ENCODE peak calls at places on chromosome 4, in six cellular contexts. M is esophagus muscularis mucosa, V is suprapubic skin, D is upper lobe of left lung, J is HepG2, P is GM12878. Y is an unnamed sample.

GRCh38 chr4:128337863-128338262 is 50.2 kb upstream of the PGRMC2 start:
- DNase-seq in M (no peak), V (no peak), D (no peak), J (no peak), P (no peak), Y (no peak)

GRCh38 chr4:87559090-87559837 is 30.1 kb upstream of the SPARCL1 start:
- DNase-seq in M (no peak), V (no peak), D (no peak), J (no peak), P (peak; percentile 50), Y (peak; percentile 17)

GRCh38 chr4:169765845-169766244 is 8.1 kb upstream of the HPF1 start:
- DNase-seq in M (no peak), V (no peak), D (no peak), J (no peak), P (no peak), Y (no peak)

GRCh38 chr4:2174061-2174460 is 67.9 kb downstream of the HAUS3 start:
- DNase-seq in M (no peak), V (no peak), D (no peak), J (no peak), P (no peak), Y (no peak)

GRCh38 chr4:40196724-40197281 is at the start of gene RHOH:
- DNase-seq in M (no peak), V (no peak), D (no peak), J (no peak), P (no peak), Y (peak; percentile 76)

GRCh38 chr4:124640037-124640730 is 72.3 kb downstream of the ANKRD50 start:
- DNase-seq in M (no peak), V (no peak), D (no peak), J (no peak), P (no peak), Y (no peak)

GRCh38 chr4:137408527-137409177 is 123.6 kb downstream of the PCDH18 start:
- DNase-seq in M (no peak), V (no peak), D (no peak), J (peak; percentile 29), P (no peak), Y (no peak)

GRCh38 chr4:171644430-171645057 is 168.7 kb upstream of the GALNTL6 start:
- DNase-seq in M (no peak), V (no peak), D (no peak), J (no peak), P (peak; percentile 63), Y (no peak)

GRCh38 chr4:139872274-139872673 is 206.7 kb downstream of the MGST2 start:
- DNase-seq in M (no peak), V (no peak), D (no peak), J (peak; percentile 47), P (no peak), Y (no peak)

GRCh38 chr4:89382439-89382838 is 74.8 kb upstream of the GPRIN3 start:
- DNase-seq in M (no peak), V (no peak), D (no peak), J (no peak), P (no peak), Y (no peak)

GRCh38 chr4:108051343-108051742 is 61.7 kb downstream of the HADH start:
- DNase-seq in M (no peak), V (no peak), D (peak; percentile 33), J (no peak), P (no peak), Y (no peak)

GRCh38 chr4:26464420-26465095 is 25.7 kb downstream of the CCKAR start:
- DNase-seq in M (no peak), V (no peak), D (peak; percentile 11), J (peak; percentile 21), P (no peak), Y (no peak)

GRCh38 chr4:169774466-169775445 is 17.0 kb upstream of the HPF1 start:
- DNase-seq in M (peak; percentile 19), V (no peak), D (peak; percentile 82), J (no peak), P (no peak), Y (no peak)

DNA sequence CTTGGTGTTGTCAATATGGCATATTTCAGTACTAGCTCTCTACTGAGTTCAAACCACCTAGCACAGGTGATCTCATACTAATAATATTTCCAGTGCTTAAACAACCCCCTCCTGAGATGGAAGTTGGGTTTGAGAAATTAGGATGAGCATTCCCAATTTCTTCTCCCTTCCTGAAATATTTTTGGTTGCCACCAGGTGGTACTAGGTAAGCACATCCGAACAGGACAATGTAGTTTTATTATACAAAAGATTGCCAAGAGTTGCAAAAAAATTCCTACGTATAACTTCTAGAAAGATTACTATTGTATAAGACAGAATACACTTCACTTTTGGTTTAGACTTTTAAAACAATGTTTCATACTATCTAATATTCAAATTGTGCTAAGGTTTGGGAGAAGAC is 484.5 kb downstream of the PACRGL start:
- DNase-seq in M (no peak), V (no peak), D (no peak), J (no peak), P (no peak), Y (no peak)
- TF ChIP-seq POLR2AphosphoS5 in M (no peak), V (no peak), D (no peak), J (no peak), P (no peak), Y (no peak)

DNA sequence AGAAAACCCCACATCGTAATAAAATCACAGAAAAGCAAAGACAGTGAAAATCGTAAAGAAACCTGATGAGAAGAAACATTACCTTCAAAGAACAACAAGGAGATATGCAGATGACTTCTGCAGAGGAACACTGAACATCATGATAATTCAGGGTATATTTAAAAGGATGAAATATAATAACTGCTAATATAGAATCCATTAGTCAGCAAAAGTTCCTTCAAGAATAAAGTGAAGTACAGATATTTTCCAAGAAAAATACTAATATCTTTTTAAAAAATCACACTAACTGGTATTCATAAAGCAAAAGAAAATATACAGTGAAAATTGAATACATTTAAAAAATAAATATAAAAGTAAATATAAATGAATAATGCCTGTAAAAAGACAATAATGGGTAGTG is 176.3 kb upstream of the VEGFC start:
- DNase-seq in M (no peak), V (no peak), D (no peak), J (no peak), P (no peak), Y (no peak)
- TF ChIP-seq EP300 in M (no peak), V (no peak), D (no peak), J (no peak), P (no peak), Y (no peak)

DNA sequence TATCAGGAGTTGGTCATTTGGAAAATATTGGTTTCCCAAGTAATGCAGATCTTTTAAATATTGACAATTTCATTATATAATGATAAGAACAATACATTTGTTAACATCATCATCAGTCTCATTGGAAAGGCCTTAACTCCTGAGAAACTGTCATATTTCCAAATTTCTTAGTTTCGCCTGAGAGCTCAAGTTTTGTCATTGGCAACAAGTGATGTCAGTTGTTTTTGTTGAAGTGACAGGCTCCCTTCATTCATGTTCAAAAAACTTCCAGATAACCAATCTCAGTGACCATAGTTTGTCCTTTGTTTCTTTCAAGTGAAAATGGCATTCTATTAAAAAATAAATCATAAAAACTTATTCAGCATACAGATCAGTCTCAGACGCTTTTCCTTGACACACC is 71.8 kb downstream of the HMGB2 start:
- DNase-seq in M (no peak), V (no peak), D (no peak), J (no peak), P (no peak), Y (no peak)
- H3K4me1 ChIP-seq in M (peaks cover 4% of the 10 kb centered on the region), V (peaks cover 8% of the 10 kb centered on the region), D (peaks cover 6% of the 10 kb centered on the region), J (no peaks in the 10 kb centered on the region), P (peaks cover 4% of the 10 kb centered on the region), Y (peaks cover 23% of the 10 kb centered on the region)

GRCh38 chr4:150046728-150047217 is 31.5 kb upstream of the DCLK2 start:
- DNase-seq in M (no peak), V (no peak), D (no peak), J (no peak), P (no peak), Y (no peak)
- TF ChIP-seq POLR2AphosphoS5 in M (no peak), V (no peak), D (no peak), J (no peak), P (no peak), Y (no peak)

DNA sequence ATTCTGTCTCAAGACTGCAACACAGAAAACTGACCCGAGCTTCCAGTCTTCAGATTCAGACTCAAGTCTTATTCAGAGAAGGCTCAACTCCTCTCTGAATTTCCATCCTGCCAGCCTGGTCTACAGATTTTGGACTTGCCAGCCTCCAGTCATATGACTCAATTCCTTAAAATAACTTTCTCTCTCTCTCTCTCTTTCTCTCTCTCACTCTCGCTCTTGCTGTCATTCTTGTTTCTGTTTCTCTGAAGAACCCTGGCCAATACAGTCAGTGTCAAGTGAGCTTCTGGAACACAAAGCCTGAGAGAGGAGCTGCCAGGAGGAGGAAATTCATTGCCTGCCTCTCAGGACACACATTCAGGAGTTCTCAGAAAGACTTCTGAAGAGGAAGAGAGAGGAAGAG is 154.9 kb downstream of the PARM1 start:
- DNase-seq in M (no peak), V (no peak), D (no peak), J (no peak), P (no peak), Y (no peak)
- TF ChIP-seq EP300 in M (no peak), V (no peak), D (no peak), J (no peak), P (no peak), Y (no peak)

Y was measured in transverse colon.